ENCODE peak calls at places on chromosomes 6 and 20, in four cellular contexts. I, M, B and L are unnamed samples.

GRCh38 chr6:157790548-157791160 is 32.4 kb upstream of the SNX9 start:
- DNase-seq in I (no peak), M (no peak), B (no peak), L (no peak)

GRCh38 chr20:54345301-54345724 is 130.1 kb upstream of the DOK5 start:
- DNase-seq in M (peak), I (no peak), B (no peak), L (no peak)

GRCh38 chr20:1844723-1845523 is 50.3 kb upstream of the SIRPA start:
- DNase-seq in B (peak), I (no peak), M (no peak), L (no peak)

GRCh38 chr6:7183707-7184106 is 75.9 kb downstream of the RREB1 start:
- DNase-seq in I (no peak), B (no peak), M (no peak), L (no peak)

GRCh38 chr20:59462249-59462648 is 142.1 kb upstream of the PHACTR3 start:
- DNase-seq in I (no peak), B (no peak), M (no peak), L (no peak)

GRCh38 chr20:46491354-46491753 is 22.0 kb downstream of the ZNF334 start:
- DNase-seq in I (no peak), B (no peak), M (no peak), L (no peak)

GRCh38 chr20:31669876-31670275 is 32.2 kb downstream of the COX4I2 start:
- DNase-seq in I (no peak), M (peak), B (no peak), L (no peak)

GRCh38 chr20:37347891-37348642 is 2.1 kb downstream of the SRC start:
- DNase-seq in M (no peak), B (no peak), I (peak), L (no peak)

GRCh38 chr20:7108929-7109328 is 341.4 kb downstream of the BMP2 start:
- DNase-seq in I (no peak), M (no peak), B (no peak), L (no peak)

GRCh38 chr6:44538841-44539240 is 151.3 kb downstream of the CDC5L start:
- DNase-seq in I (no peak), B (no peak), M (no peak), L (no peak)

GRCh38 chr6:75602164-75602896 is 650 bp downstream of the SENP6 start:
- DNase-seq in I (peak), M (no peak), B (peak), L (no peak)

GRCh38 chr6:153941768-153942167 is 97.3 kb upstream of the OPRM1 start:
- DNase-seq in I (no peak), M (no peak), B (no peak), L (no peak)

GRCh38 chr6:36980129-36980528 is 5.9 kb downstream of the MTCH1 start:
- DNase-seq in I (no peak), B (no peak), M (no peak), L (no peak)

DNA sequence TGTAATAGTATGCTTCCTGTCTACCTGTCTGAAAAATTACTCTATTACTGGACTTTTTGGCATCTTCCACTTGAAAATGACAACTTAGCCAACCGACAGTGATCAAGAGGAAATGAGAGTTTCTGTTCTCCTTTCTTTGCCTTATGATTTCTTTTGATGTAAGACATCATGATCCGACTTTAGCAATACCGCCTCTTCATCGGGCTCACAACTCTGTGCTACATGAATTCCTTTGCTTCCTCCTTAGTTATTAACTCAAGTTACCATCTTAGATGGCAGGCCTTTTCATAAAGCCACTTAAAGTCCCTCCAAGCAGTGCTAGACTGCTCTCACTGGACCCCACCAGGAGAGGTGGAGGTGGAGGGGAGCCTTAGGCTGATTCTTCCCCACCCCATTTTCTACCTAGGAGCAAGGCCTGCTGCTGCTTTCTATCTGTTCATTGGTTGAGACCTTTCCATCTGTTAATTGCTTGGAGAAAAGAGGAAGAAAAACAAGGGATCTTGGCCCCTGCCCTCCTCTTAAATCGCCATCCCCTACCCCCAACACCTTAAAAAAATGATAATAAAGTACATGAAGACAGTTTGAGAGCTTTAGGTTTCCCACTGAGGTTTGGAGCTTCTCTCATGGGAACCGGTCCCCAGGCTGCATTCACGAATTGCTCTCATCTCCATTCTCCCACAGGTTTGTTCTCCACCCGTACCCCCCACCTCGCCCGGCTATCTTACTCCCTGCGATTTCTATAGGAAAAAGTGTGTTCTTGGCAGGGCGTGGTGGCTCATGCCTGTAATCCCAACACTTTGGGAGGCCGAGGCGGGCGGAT is 21.6 kb upstream of the MCM3 start:
- DNase-seq in M (no peak), B (peak), I (no peak), L (no peak)
- H3K4me3 ChIP-seq in M (no peak), B (peak), I (no peak), L (no peak)

GRCh38 chr6:26055670-26056582 is 31.3 kb upstream of the HFE start:
- DNase-seq in M (peak), B (peak), I (peak), L (peak)
- TF ChIP-seq EZH2 in M (no peak), B (no peak), I (no peak), L (no peak)

GRCh38 chr6:18390476-18390875 is 3.3 kb downstream of the RNF144B start:
- DNase-seq in M (no peak), I (no peak), B (peak), L (no peak)

GRCh38 chr6:18391018-18391417 is 3.9 kb downstream of the RNF144B start:
- DNase-seq in M (no peak), B (no peak), I (no peak), L (no peak)

GRCh38 chr6:18395177-18395850 is 8.2 kb downstream of the RNF144B start:
- DNase-seq in M (no peak), B (no peak), I (no peak), L (no peak)

GRCh38 chr6:18389479-18389878 is 2.3 kb downstream of the RNF144B start:
- DNase-seq in B (no peak), M (no peak), I (no peak), L (no peak)

GRCh38 chr6:18392346-18392877 is 5.3 kb downstream of the RNF144B start:
- DNase-seq in B (no peak), I (no peak), M (no peak), L (no peak)
- H3K4me3 ChIP-seq in B (no peak), I (no peak), M (no peak), L (no peak)

GRCh38 chr6:14102330-14102729 is 15.2 kb upstream of the CD83 start:
- DNase-seq in I (no peak), B (no peak), M (no peak), L (no peak)

GRCh38 chr6:14105547-14105946 is 12.0 kb upstream of the CD83 start:
- DNase-seq in M (no peak), B (no peak), I (no peak), L (no peak)

GRCh38 chr6:14095444-14095843 is 22.1 kb upstream of the CD83 start:
- DNase-seq in I (no peak), M (no peak), B (no peak), L (no peak)

GRCh38 chr6:14094721-14095120 is 22.9 kb upstream of the CD83 start:
- DNase-seq in M (no peak), I (no peak), B (no peak), L (peak)

DNA sequence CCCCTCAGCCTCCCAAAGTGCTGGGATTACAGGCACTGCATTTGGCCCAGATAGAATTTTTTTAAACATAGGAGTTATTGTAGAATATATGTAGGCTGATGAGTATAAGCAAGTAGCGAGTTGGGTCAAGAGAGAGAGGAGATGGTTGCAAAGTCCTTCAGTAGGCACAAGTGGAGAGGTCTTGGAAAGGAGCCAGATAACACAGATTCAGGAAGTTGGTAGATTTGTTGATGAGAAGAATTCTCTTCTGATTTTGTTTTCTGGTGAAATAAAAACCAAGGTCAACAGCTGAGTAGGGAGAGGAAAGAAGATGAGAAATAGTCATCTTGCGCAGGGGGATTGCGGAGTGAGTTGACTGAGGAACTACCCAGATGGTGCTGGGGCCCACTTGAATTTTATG is 17.5 kb upstream of the CD83 start:
- DNase-seq in I (no peak), B (no peak), M (no peak), L (no peak)
- TF ChIP-seq EZH2 in I (no peak), B (no peak), M (no peak), L (no peak)

GRCh38 chr6:35023091-35023490 is 118.0 kb downstream of the TCP11 start:
- DNase-seq in I (no peak), M (no peak), B (no peak), L (no peak)
- H3K4me3 ChIP-seq in I (no peak), M (no peak), B (no peak), L (no peak)

DNA sequence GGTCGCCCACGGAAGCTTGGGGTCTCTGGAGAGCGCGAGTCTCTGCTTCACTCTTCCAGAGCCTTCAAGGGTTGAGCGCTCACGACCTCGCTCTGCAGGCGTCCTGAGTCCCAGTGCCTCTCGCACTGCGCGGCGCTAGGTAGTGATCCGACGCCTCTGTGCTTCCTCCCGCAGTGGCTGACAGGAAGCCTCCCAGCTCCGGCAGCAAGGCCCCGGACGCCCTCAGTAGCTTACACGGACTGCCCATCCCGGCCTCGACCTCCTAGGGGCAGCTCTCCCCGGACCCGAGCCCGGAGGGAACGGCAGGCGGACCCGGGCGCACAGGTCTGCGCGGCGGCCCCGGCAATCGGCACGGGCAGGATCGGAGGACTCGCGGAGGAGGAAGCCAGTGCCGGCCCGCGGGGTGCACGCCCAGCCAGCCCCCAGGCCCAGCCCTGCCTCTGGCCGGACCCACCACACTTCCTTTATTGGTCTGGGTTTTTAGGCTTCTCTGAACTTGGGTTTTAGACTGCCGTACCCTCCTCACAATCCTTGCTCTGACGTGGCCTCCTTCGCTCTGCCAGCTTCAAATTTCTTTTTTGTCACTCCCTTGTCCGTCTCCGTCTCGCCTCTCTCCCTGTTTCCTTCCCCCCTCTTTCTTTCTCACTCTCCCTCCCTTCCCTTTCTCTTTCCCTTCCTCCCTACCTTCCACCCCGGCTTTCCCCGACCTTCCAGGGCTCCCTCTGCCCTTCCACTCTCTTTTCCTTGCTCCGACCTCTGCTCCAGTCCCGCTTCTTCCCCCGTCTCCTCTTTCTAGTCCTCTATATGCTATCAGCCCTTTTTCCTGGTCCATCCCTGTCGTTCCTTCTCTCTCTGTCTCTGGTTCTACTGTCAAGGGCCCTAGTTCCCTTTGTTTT is 9.1 kb downstream of the PAX1 start:
- DNase-seq in M (no peak), B (no peak), I (no peak), L (no peak)
- TF ChIP-seq EZH2 in M (no peak), B (no peak), I (no peak), L (no peak)

GRCh38 chr20:44897133-44897532 is 11.6 kb downstream of the YWHAB start:
- DNase-seq in I (no peak), B (no peak), M (no peak), L (no peak)
- H3K4me3 ChIP-seq in I (no peak), B (no peak), M (no peak), L (no peak)

GRCh38 chr6:84767591-84768201 is 3.3 kb upstream of the TBX18 start:
- DNase-seq in I (no peak), M (no peak), B (no peak), L (no peak)
- TF ChIP-seq EZH2 in I (no peak), M (no peak), B (no peak), L (no peak)

GRCh38 chr20:61964675-61965605 is 100.7 kb downstream of the TAF4 start:
- DNase-seq in I (no peak), B (no peak), M (no peak), L (no peak)
- H3K4me3 ChIP-seq in I (no peak), B (no peak), M (no peak), L (no peak)

DNA sequence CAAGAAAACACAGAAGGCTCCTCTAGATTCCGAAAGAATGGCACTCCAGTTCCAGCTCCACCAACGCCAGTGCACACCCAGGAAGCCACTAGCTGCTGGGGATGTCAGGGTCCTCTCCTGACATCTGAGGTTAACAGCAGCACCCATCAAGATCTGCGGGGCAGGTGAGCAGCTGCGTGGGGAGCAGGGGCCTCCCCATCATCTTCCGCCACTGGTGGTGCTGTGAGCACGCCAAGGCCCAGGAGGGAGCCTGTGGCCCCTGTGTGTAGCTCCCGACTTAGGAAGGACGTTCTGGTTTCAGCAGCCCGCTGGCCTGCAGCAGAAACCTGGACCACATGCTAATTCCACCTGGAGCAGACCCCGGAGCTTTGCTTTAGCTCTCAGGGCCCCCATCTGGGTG is 386.2 kb downstream of the TAF4 start:
- DNase-seq in M (no peak), I (no peak), B (no peak), L (no peak)
- TF ChIP-seq EZH2 in M (no peak), I (no peak), B (no peak), L (no peak)